ENCODE peak calls at places on chromosome 1, in six cellular contexts. G is stimulated activated CD4-positive, alpha-beta T cell treated with anti-CD3 and anti-CD28 coated beads, Interleukin-4, amount 100 ng/mL, for 1 hour; Z is Ammon's horn; U is NAMALWA; Y is stimulated activated CD8-positive, alpha-beta memory T cell treated with anti-CD3 and anti-CD28 coated beads, Interleukin-2, amount 100 ng/mL, for 48 hours; O is breast epithelium. E is an unnamed sample.

GRCh38 chr1:37741130-37741529 is 23.8 kb downstream of the EPHA10 start:
- DNase-seq in U (no peak), O (no peak), Z (no peak), G (no peak), Y (no peak), E (no peak)

GRCh38 chr1:204870165-204870912 is at the start of gene NFASC:
- DNase-seq in G (no peak), Z (peak), Y (no peak), U (no peak), O (no peak), E (peak)

GRCh38 chr1:189269011-189269410 is 1208.7 kb downstream of the BRINP3 start:
- DNase-seq in O (no peak), G (no peak), Y (no peak), U (no peak), Z (no peak), E (no peak)

GRCh38 chr1:220803401-220804201 is 16.9 kb downstream of the MTARC1 start:
- DNase-seq in U (peak), G (no peak), Y (no peak), Z (peak), O (no peak), E (peak)

GRCh38 chr1:117540532-117540931 is 65.3 kb upstream of the TENT5C start:
- DNase-seq in Z (no peak), O (no peak), Y (no peak), U (no peak), G (no peak), E (no peak)

GRCh38 chr1:31934706-31935629 is 3.2 kb downstream of the PTP4A2 start:
- DNase-seq in O (no peak), U (peak), Z (no peak), Y (no peak), G (no peak), E (no peak)

GRCh38 chr1:234760303-234760723 is 150.3 kb upstream of the IRF2BP2 start:
- DNase-seq in U (no peak), Z (no peak), G (no peak), O (no peak), Y (no peak), E (no peak)

GRCh38 chr1:47725732-47726495 is 271.3 kb downstream of the TRABD2B start:
- DNase-seq in G (peak), Y (peak), U (peak), O (peak), Z (peak), E (peak)

GRCh38 chr1:215407575-215407974 is 159.5 kb upstream of the KCTD3 start:
- DNase-seq in O (no peak), Z (no peak), U (no peak), Y (no peak), G (no peak), E (no peak)

E was measured in globus pallidus.